ENCODE peak calls at places on chromosomes 1 and 21, in six cellular contexts. One of them, this sample, is unnamed. For H3K36me3, the result is how much of the 10 kb centered on the place peaks cover.

GRCh38 chr1:153509729-153510354 is 25.9 kb downstream of the S100A6 start:
- DNase-seq in fibroblast of lung: no peak
- DNase-seq in ovary: no peak
- DNase-seq in kidney: no peak
- DNase-seq in CD8-positive, alpha-beta T cell: peak
- DNase-seq in SJSA1: peak
- DNase-seq in this sample: no peak

GRCh38 chr1:230375795-230376194 is 50.3 kb downstream of the PGBD5 start:
- DNase-seq in fibroblast of lung: no peak
- DNase-seq in ovary: no peak
- DNase-seq in kidney: no peak
- DNase-seq in CD8-positive, alpha-beta T cell: no peak
- DNase-seq in SJSA1: no peak
- DNase-seq in this sample: no peak

GRCh38 chr1:234505774-234506114 is 26.8 kb upstream of the TARBP1 start:
- DNase-seq in fibroblast of lung: peak
- DNase-seq in ovary: no peak
- DNase-seq in kidney: no peak
- DNase-seq in CD8-positive, alpha-beta T cell: no peak
- DNase-seq in SJSA1: no peak
- DNase-seq in this sample: peak

GRCh38 chr1:72007312-72007711 is 275.0 kb downstream of the NEGR1 start:
- DNase-seq in fibroblast of lung: no peak
- DNase-seq in ovary: no peak
- DNase-seq in kidney: no peak
- DNase-seq in CD8-positive, alpha-beta T cell: no peak
- DNase-seq in SJSA1: no peak
- DNase-seq in this sample: no peak

GRCh38 chr1:80961464-80962190 is 839.1 kb upstream of the ADGRL2 start:
- DNase-seq in fibroblast of lung: peak
- DNase-seq in ovary: no peak
- DNase-seq in kidney: no peak
- DNase-seq in CD8-positive, alpha-beta T cell: no peak
- DNase-seq in SJSA1: no peak
- DNase-seq in this sample: no peak

GRCh38 chr1:37085393-37085792 is 51.1 kb upstream of the GRIK3 start:
- DNase-seq in fibroblast of lung: no peak
- DNase-seq in ovary: no peak
- DNase-seq in kidney: no peak
- DNase-seq in CD8-positive, alpha-beta T cell: no peak
- DNase-seq in SJSA1: no peak
- DNase-seq in this sample: no peak

GRCh38 chr1:182917386-182917785 is 35.6 kb downstream of the SHCBP1L start:
- DNase-seq in fibroblast of lung: peak
- DNase-seq in ovary: no peak
- DNase-seq in kidney: no peak
- DNase-seq in CD8-positive, alpha-beta T cell: no peak
- DNase-seq in SJSA1: no peak
- DNase-seq in this sample: no peak

GRCh38 chr1:234933031-234933430 is 195.6 kb downstream of the TOMM20 start:
- DNase-seq in fibroblast of lung: peak
- DNase-seq in ovary: no peak
- DNase-seq in kidney: no peak
- DNase-seq in CD8-positive, alpha-beta T cell: no peak
- DNase-seq in SJSA1: no peak
- DNase-seq in this sample: no peak

GRCh38 chr1:161721738-161722343 is 497 bp downstream of the FCRLB start:
- DNase-seq in fibroblast of lung: peak
- DNase-seq in ovary: no peak
- DNase-seq in kidney: no peak
- DNase-seq in CD8-positive, alpha-beta T cell: no peak
- DNase-seq in SJSA1: peak
- DNase-seq in this sample: peak

GRCh38 chr1:7702365-7702764 is 68.7 kb upstream of the VAMP3 start:
- DNase-seq in fibroblast of lung: no peak
- DNase-seq in ovary: no peak
- DNase-seq in kidney: no peak
- DNase-seq in CD8-positive, alpha-beta T cell: no peak
- DNase-seq in SJSA1: no peak
- DNase-seq in this sample: no peak

GRCh38 chr1:8142955-8143629 is 117.0 kb upstream of the ERRFI1 start:
- DNase-seq in fibroblast of lung: peak
- DNase-seq in ovary: no peak
- DNase-seq in kidney: no peak
- DNase-seq in CD8-positive, alpha-beta T cell: no peak
- DNase-seq in SJSA1: peak
- DNase-seq in this sample: no peak

GRCh38 chr1:218347316-218347712 is 2.2 kb downstream of the TGFB2 start:
- DNase-seq in fibroblast of lung: peak
- DNase-seq in ovary: peak
- DNase-seq in kidney: peak
- DNase-seq in CD8-positive, alpha-beta T cell: no peak
- DNase-seq in SJSA1: peak
- DNase-seq in this sample: no peak

GRCh38 chr1:197770243-197770642 is 5.0 kb downstream of the DENND1B start:
- DNase-seq in fibroblast of lung: no peak
- DNase-seq in ovary: no peak
- DNase-seq in kidney: no peak
- DNase-seq in CD8-positive, alpha-beta T cell: no peak
- DNase-seq in SJSA1: no peak
- DNase-seq in this sample: no peak

GRCh38 chr21:45253180-45253579 is 34.5 kb downstream of the POFUT2 start:
- DNase-seq in fibroblast of lung: peak
- DNase-seq in ovary: no peak
- DNase-seq in kidney: peak
- DNase-seq in CD8-positive, alpha-beta T cell: no peak
- DNase-seq in SJSA1: peak
- DNase-seq in this sample: no peak

GRCh38 chr1:158124999-158125398 is 55.7 kb upstream of the CD1D start:
- DNase-seq in fibroblast of lung: peak
- DNase-seq in ovary: peak
- DNase-seq in kidney: peak
- DNase-seq in CD8-positive, alpha-beta T cell: peak
- DNase-seq in SJSA1: peak
- DNase-seq in this sample: peak

GRCh38 chr1:116328671-116329070 is 44.4 kb upstream of the ATP1A1 start:
- DNase-seq in fibroblast of lung: no peak
- DNase-seq in ovary: no peak
- DNase-seq in kidney: no peak
- DNase-seq in CD8-positive, alpha-beta T cell: no peak
- DNase-seq in SJSA1: no peak
- DNase-seq in this sample: no peak

GRCh38 chr1:247741756-247742155 is 3.3 kb downstream of the OR14K1 start:
- DNase-seq in fibroblast of lung: no peak
- DNase-seq in ovary: no peak
- DNase-seq in kidney: no peak
- DNase-seq in CD8-positive, alpha-beta T cell: no peak
- DNase-seq in SJSA1: no peak
- DNase-seq in this sample: no peak

GRCh38 chr21:32321480-32321879 is 22.8 kb downstream of the MRAP start:
- DNase-seq in fibroblast of lung: no peak
- DNase-seq in ovary: no peak
- DNase-seq in kidney: no peak
- DNase-seq in CD8-positive, alpha-beta T cell: no peak
- DNase-seq in SJSA1: no peak
- DNase-seq in this sample: no peak
- H3K36me3 ChIP-seq in fibroblast of lung: under half
- H3K36me3 ChIP-seq in ovary: under half
- H3K36me3 ChIP-seq in kidney: under half
- H3K36me3 ChIP-seq in CD8-positive, alpha-beta T cell: half or more
- H3K36me3 ChIP-seq in SJSA1: half or more
- H3K36me3 ChIP-seq in this sample: half or more

GRCh38 chr1:42943166-42943565 is 15.5 kb downstream of the SLC2A1 start:
- DNase-seq in fibroblast of lung: peak
- DNase-seq in ovary: no peak
- DNase-seq in kidney: peak
- DNase-seq in CD8-positive, alpha-beta T cell: peak
- DNase-seq in SJSA1: no peak
- DNase-seq in this sample: no peak
- H3K36me3 ChIP-seq in fibroblast of lung: under half
- H3K36me3 ChIP-seq in ovary: under half
- H3K36me3 ChIP-seq in kidney: under half
- H3K36me3 ChIP-seq in CD8-positive, alpha-beta T cell: under half
- H3K36me3 ChIP-seq in SJSA1: half or more
- H3K36me3 ChIP-seq in this sample: under half

GRCh38 chr1:39418223-39418622 is 73.2 kb upstream of the BMP8A start:
- DNase-seq in fibroblast of lung: peak
- DNase-seq in ovary: no peak
- DNase-seq in kidney: no peak
- DNase-seq in CD8-positive, alpha-beta T cell: no peak
- DNase-seq in SJSA1: no peak
- DNase-seq in this sample: no peak

GRCh38 chr1:39412892-39413291 is 78.5 kb upstream of the BMP8A start:
- DNase-seq in fibroblast of lung: no peak
- DNase-seq in ovary: no peak
- DNase-seq in kidney: no peak
- DNase-seq in CD8-positive, alpha-beta T cell: no peak
- DNase-seq in SJSA1: no peak
- DNase-seq in this sample: no peak

GRCh38 chr1:39413902-39414528 is 77.4 kb upstream of the BMP8A start:
- DNase-seq in fibroblast of lung: peak
- DNase-seq in ovary: no peak
- DNase-seq in kidney: no peak
- DNase-seq in CD8-positive, alpha-beta T cell: no peak
- DNase-seq in SJSA1: no peak
- DNase-seq in this sample: no peak

GRCh38 chr1:39420493-39420892 is 70.9 kb upstream of the BMP8A start:
- DNase-seq in fibroblast of lung: no peak
- DNase-seq in ovary: no peak
- DNase-seq in kidney: no peak
- DNase-seq in CD8-positive, alpha-beta T cell: no peak
- DNase-seq in SJSA1: no peak
- DNase-seq in this sample: no peak

DNA sequence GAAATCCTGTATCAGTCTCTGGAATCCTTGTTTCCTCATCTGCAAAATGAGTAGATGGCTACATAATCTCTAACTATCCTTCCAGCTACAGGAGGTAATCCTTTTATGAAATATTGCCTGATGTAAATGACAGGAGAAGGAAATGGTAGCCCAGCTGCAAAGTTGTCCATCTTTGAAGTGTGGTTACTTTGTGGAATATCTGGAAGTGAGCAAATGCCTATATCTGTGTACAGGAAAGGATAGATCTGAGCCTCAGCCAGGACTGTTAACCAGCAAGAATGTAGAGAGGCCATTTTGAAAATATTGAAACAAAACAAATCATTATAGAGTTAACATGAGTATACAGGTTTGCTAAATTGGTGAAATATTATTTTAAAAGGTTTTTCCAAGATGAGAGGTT is 74.8 kb upstream of the BMP8A start:
- DNase-seq in fibroblast of lung: peak
- DNase-seq in ovary: no peak
- DNase-seq in kidney: no peak
- DNase-seq in CD8-positive, alpha-beta T cell: no peak
- DNase-seq in SJSA1: no peak
- DNase-seq in this sample: no peak
- H3K36me3 ChIP-seq in fibroblast of lung: under half
- H3K36me3 ChIP-seq in ovary: under half
- H3K36me3 ChIP-seq in kidney: under half
- H3K36me3 ChIP-seq in CD8-positive, alpha-beta T cell: under half
- H3K36me3 ChIP-seq in SJSA1: half or more
- H3K36me3 ChIP-seq in this sample: under half

DNA sequence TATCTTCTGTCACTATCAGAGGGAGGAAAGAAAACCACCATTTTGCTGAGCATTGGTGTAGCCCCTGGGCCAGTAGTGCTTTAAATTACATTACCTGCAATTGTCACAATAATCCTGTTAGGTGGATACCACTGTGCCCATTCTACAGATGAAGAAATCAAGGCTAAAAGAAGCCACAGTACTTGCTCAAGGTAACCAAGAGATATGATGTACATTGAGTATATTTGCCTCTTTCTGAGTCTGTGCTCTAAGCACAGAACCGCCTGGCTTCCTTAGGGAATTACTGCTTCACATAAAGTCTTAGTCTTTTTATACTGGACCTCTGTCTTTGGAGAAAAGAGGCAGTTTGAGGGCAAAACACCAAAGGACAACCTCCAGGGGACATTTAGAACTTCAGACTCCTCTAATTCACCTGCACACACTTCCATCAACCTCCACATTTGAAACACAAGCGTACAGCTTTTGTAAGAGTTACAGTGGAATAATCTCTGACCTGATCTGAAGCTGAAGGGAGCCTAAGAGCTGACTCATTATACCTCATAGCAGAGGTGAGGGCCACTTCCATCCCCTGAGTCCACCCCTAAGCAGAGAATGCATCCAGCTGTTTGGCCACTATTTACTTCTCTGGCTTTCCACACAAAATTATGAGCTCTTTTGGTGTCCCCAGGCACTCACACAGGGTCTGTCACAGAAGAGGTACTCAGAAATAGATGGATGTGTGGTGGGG is 61.8 kb downstream of the PLPP3 start:
- DNase-seq in fibroblast of lung: no peak
- DNase-seq in ovary: no peak
- DNase-seq in kidney: no peak
- DNase-seq in CD8-positive, alpha-beta T cell: no peak
- DNase-seq in SJSA1: no peak
- DNase-seq in this sample: no peak
- H3K36me3 ChIP-seq in fibroblast of lung: under half
- H3K36me3 ChIP-seq in ovary: under half
- H3K36me3 ChIP-seq in kidney: under half
- H3K36me3 ChIP-seq in CD8-positive, alpha-beta T cell: under half
- H3K36me3 ChIP-seq in SJSA1: under half
- H3K36me3 ChIP-seq in this sample: under half